ENCODE peak calls at places on chromosomes 1 and 21, in six cellular contexts. I, K, U, X, F and H are unnamed samples.

GRCh38 chr1:220526294-220526693 is 1.6 kb upstream of the MARK1 start:
- DNase-seq in K (peak; percentile 54), X (no peak), U (no peak), I (no peak), F (no peak), H (no peak)

GRCh38 chr1:221900678-221901077 is 158.8 kb upstream of the DUSP10 start:
- DNase-seq in F (no peak), X (no peak), U (no peak), K (no peak), I (no peak), H (no peak)

GRCh38 chr1:93977546-93977945 is 68.3 kb upstream of the GCLM start:
- DNase-seq in I (no peak), U (no peak), X (no peak), F (no peak), K (no peak), H (no peak)

GRCh38 chr1:224592636-224593579 is 23.2 kb upstream of the CNIH3 start:
- DNase-seq in K (no peak), X (no peak), I (no peak), F (peak; percentile 85), U (no peak), H (no peak)

GRCh38 chr1:50423670-50424000 is 392 bp upstream of the DMRTA2 start:
- DNase-seq in X (no peak), I (no peak), K (peak; percentile 87), F (no peak), U (no peak), H (no peak)

GRCh38 chr1:218345673-218346390 is 696 bp downstream of the TGFB2 start:
- DNase-seq in I (peak; percentile 87), F (peak; percentile 30), X (peak; percentile 89), K (peak; percentile 72), U (peak; percentile 53), H (peak; percentile 91)

GRCh38 chr1:240526321-240526720 is 85.6 kb downstream of the GREM2 start:
- DNase-seq in K (peak; percentile 21), X (no peak), U (no peak), F (no peak), I (no peak), H (no peak)

GRCh38 chr1:181482521-181483083 is 715 bp upstream of the CACNA1E start:
- DNase-seq in U (peak; percentile 41), I (no peak), X (peak; percentile 92), F (no peak), K (peak; percentile 80), H (peak; percentile 59)

GRCh38 chr1:231206856-231207255 is 34.2 kb upstream of the GNPAT start:
- DNase-seq in U (no peak), I (no peak), X (peak; percentile 47), F (no peak), K (peak; percentile 28), H (no peak)

GRCh38 chr1:201460783-201461182 is 8.2 kb downstream of the PHLDA3 start:
- DNase-seq in F (no peak), X (peak; percentile 8), K (no peak), U (no peak), I (no peak), H (no peak)

GRCh38 chr1:101253976-101254660 is 17.3 kb downstream of the S1PR1 start:
- DNase-seq in F (no peak), I (no peak), U (no peak), X (no peak), K (no peak), H (no peak)

GRCh38 chr1:109762821-109763645 is 690 bp downstream of the EPS8L3 start:
- DNase-seq in K (no peak), I (peak; percentile 62), F (no peak), X (peak; percentile 63), U (peak; percentile 35), H (no peak)

GRCh38 chr1:72567511-72567910 is 285.2 kb upstream of the NEGR1 start:
- DNase-seq in K (no peak), X (no peak), F (no peak), U (no peak), I (no peak), H (no peak)

GRCh38 chr1:179547021-179547535 is 28.7 kb downstream of the NPHS2 start:
- DNase-seq in I (no peak), F (no peak), X (no peak), U (no peak), K (no peak), H (no peak)

GRCh38 chr1:246579818-246580217 is 13.6 kb downstream of the CNST start:
- DNase-seq in U (no peak), X (no peak), I (no peak), F (no peak), K (no peak), H (no peak)

GRCh38 chr1:119903443-119903835 is 7.1 kb upstream of the ADAM30 start:
- DNase-seq in X (no peak), I (no peak), K (no peak), U (no peak), F (no peak), H (no peak)

GRCh38 chr1:169105434-169106094 is 926 bp upstream of the ATP1B1 start:
- DNase-seq in K (peak; percentile 88), U (peak; percentile 96), I (peak; percentile 87), F (peak; percentile 80), X (peak; percentile 90), H (peak; percentile 95)

GRCh38 chr1:73801912-73802429 is 396.0 kb downstream of the LRRIQ3 start:
- DNase-seq in U (no peak), F (no peak), X (no peak), K (no peak), I (no peak), H (no peak)

GRCh38 chr1:178500936-178501554 is 4.3 kb upstream of the CLEC20A start:
- DNase-seq in U (no peak), F (no peak), I (no peak), X (no peak), K (peak; percentile 64), H (no peak)

GRCh38 chr21:36918291-36918690 is 48.2 kb downstream of the HLCS start:
- DNase-seq in F (no peak), I (no peak), X (no peak), K (no peak), U (no peak), H (no peak)

GRCh38 chr1:65435987-65436386 is 15.5 kb downstream of the LEPR start:
- DNase-seq in K (no peak), F (no peak), X (no peak), U (no peak), I (no peak), H (no peak)

DNA sequence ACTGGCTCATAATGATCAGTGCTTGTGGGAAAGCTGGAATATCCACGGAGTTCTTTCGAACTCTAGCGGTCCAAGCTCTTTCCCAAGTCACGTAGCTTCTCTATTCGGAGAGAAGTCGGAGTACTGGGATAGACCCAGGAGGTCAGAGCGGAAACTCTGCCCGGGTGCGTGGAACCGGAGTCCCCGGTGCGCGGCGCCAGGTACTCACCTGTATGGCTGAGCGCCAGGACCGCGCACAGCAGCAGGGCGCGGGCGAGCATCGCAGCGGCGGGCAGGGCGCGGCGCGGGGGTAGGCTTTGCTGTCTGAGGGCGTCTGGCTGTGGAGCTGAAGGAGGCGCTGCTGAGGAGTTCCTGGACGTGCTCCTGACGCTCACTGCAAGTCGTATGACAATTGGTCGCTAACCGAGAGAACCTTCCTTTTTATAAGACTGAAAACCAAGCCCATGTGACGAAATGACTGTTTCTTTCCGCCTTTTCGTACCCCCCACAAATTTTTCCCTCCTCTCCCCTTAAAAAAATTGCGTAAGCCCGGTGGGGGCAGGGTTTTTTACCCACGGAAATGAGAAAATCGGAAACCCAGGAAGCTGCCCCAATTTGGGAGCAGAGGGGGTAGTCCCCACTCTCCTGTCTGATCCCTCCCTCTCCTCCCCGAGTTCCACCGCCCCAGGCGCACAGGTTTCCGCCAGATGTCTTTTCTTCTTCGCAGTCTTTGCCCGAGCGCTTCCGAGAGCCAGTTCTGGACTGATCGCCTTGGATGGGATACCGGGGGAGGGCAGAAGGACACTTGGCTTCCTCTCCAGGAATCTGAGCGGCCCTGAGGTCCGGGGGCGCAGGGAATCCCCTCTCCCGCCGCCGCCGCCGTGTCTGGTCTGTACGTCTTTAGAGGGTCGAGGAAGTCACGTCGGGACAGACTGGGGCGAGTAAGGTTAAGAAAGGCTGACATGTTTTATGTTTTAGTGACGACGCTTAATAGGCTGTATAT is at the start of gene PTGS2:
- DNase-seq in K (peak; percentile 93), F (peak; percentile 79), X (peak; percentile 89), U (peak; percentile 50), I (peak; percentile 87), H (peak; percentile 94)
- TF ChIP-seq POLR2AphosphoS5 in K (no peak), F (peak; percentile 78), X (peak; percentile 89), U (peak; percentile 84), I (peak; percentile 42), H (peak; percentile 93)

GRCh38 chr21:44012474-44013379 is 618 bp downstream of the TRAPPC10 start:
- DNase-seq in U (peak; percentile 55), K (peak; percentile 85), F (peak; percentile 31), I (no peak), X (peak; percentile 95), H (peak; percentile 79)
- TF ChIP-seq CTCF in U (no peak), K (peak; percentile 74), F (no peak), I (no peak), X (peak; percentile 28), H (peak; percentile 28)

GRCh38 chr21:29092102-29092959 is 18.9 kb upstream of the CCT8 start:
- DNase-seq in K (no peak), X (no peak), I (no peak), F (no peak), U (no peak), H (no peak)
- H3K4me1 ChIP-seq in K (no peaks in the 10 kb centered on the region), X (peaks cover 33% of the 10 kb centered on the region), I (peaks cover 5% of the 10 kb centered on the region), F (no peaks in the 10 kb centered on the region), U (peaks cover 3% of the 10 kb centered on the region), H (peaks cover 4% of the 10 kb centered on the region)

GRCh38 chr1:112954945-112955677 is 885 bp downstream of the SLC16A1 start:
- DNase-seq in K (peak; percentile 90), U (peak; percentile 37), I (no peak), F (no peak), X (peak; percentile 87), H (peak; percentile 84)
- TF ChIP-seq POLR2AphosphoS5 in K (peak; percentile 87), U (no peak), I (no peak), F (no peak), X (no peak), H (no peak)

DNA sequence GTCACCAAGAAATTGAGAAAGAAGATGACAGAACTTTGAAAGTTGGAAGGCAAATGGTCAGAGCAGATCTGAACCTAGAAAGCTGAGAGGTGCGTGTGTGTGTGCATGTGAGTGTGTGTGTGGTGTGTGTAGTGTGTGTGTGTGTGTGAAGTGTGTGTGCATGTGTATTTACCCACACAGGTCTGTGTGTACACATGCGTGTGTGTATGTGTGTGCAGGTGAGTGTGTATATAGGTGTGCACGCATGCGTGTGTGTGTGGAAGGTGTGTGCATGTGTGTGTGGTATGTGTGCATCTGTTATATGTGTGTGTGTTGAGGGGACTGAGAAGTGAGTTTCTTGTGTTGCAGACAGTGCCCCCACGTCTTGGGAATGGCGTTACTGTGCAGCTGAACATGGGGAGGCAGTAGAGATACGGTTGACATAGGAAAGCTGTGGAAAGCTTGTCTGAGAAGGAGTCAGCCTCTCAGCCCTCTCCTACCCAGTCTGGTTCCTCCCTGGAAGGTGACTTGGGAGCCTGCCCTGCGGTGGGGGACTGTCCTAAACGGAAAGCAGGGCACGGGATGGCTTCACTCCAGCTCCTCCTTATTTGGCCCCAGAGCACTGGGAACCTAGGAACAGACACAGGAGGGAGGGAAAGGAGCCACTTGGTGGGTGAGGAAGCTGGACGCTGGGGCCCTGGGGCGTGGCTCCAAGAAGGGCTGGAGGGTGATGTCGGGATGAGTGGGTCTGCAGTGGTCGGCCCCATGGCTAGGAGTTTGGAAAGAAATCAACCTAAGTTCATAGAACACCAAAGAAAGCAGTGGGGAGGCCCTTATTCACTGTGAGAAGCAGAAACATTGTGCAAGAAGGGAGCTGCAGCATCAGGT is 97.2 kb downstream of the PCBP3 start:
- DNase-seq in X (no peak), I (no peak), K (no peak), U (no peak), F (no peak), H (no peak)
- TF ChIP-seq CTCF in X (no peak), I (no peak), K (peak; percentile 18), U (no peak), F (no peak), H (no peak)

GRCh38 chr1:162984699-162985098 is 84.5 kb upstream of the RGS4 start:
- DNase-seq in U (no peak), F (no peak), I (no peak), X (no peak), K (no peak), H (no peak)
- H3K4me1 ChIP-seq in U (no peaks in the 10 kb centered on the region), F (no peaks in the 10 kb centered on the region), I (no peaks in the 10 kb centered on the region), X (no peaks in the 10 kb centered on the region), K (no peaks in the 10 kb centered on the region), H (no peaks in the 10 kb centered on the region)